ENCODE peak calls at places on chromosome X, in ten cellular contexts. One of them, this sample, is unnamed.

GRCh38 chrX:43862434-43862833 is 19.8 kb downstream of the MAOB start:
- DNase-seq in RWPE2: no peak
- DNase-seq in kidney epithelial cell: no peak
- DNase-seq in tibial artery: no peak
- DNase-seq in lower leg skin: no peak
- DNase-seq in GM12864: no peak
- DNase-seq in K562: no peak
- DNase-seq in astrocyte of the spinal cord: no peak
- DNase-seq in fibroblast of mammary gland: no peak
- DNase-seq in endothelial cell: no peak
- DNase-seq in this sample: no peak

GRCh38 chrX:63656871-63657580 is 128.0 kb downstream of the ARHGEF9 start:
- DNase-seq in GM12864: no peak
- DNase-seq in tibial artery: no peak
- DNase-seq in endothelial cell: no peak
- DNase-seq in lower leg skin: no peak
- DNase-seq in kidney epithelial cell: no peak
- DNase-seq in K562: no peak
- DNase-seq in astrocyte of the spinal cord: peak; percentile 60
- DNase-seq in fibroblast of mammary gland: peak; percentile 72
- DNase-seq in RWPE2: no peak
- DNase-seq in this sample: no peak

GRCh38 chrX:47976254-47977151 is 27.3 kb downstream of the ZNF182 start:
- DNase-seq in tibial artery: no peak
- DNase-seq in RWPE2: no peak
- DNase-seq in astrocyte of the spinal cord: no peak
- DNase-seq in K562: no peak
- DNase-seq in GM12864: no peak
- DNase-seq in kidney epithelial cell: no peak
- DNase-seq in fibroblast of mammary gland: no peak
- DNase-seq in lower leg skin: no peak
- DNase-seq in endothelial cell: no peak
- DNase-seq in this sample: no peak

GRCh38 chrX:107934262-107934661 is 47.9 kb downstream of the TEX13B start:
- DNase-seq in GM12864: no peak
- DNase-seq in K562: no peak
- DNase-seq in RWPE2: no peak
- DNase-seq in fibroblast of mammary gland: no peak
- DNase-seq in astrocyte of the spinal cord: no peak
- DNase-seq in kidney epithelial cell: no peak
- DNase-seq in endothelial cell: no peak
- DNase-seq in tibial artery: no peak
- DNase-seq in lower leg skin: no peak
- DNase-seq in this sample: no peak

GRCh38 chrX:47191331-47191730 is 2.3 kb upstream of the UBA1 start:
- DNase-seq in astrocyte of the spinal cord: no peak
- DNase-seq in GM12864: peak; percentile 51
- DNase-seq in RWPE2: no peak
- DNase-seq in endothelial cell: peak; percentile 6
- DNase-seq in kidney epithelial cell: no peak
- DNase-seq in lower leg skin: no peak
- DNase-seq in fibroblast of mammary gland: peak; percentile 12
- DNase-seq in tibial artery: no peak
- DNase-seq in K562: no peak
- DNase-seq in this sample: no peak

GRCh38 chrX:2385224-2385623 is 115.6 kb downstream of the DHRSX start:
- DNase-seq in endothelial cell: no peak
- DNase-seq in K562: no peak
- DNase-seq in fibroblast of mammary gland: peak; percentile 83
- DNase-seq in kidney epithelial cell: peak; percentile 55
- DNase-seq in RWPE2: no peak
- DNase-seq in astrocyte of the spinal cord: peak; percentile 90
- DNase-seq in tibial artery: no peak
- DNase-seq in GM12864: no peak
- DNase-seq in lower leg skin: no peak
- DNase-seq in this sample: no peak

GRCh38 chrX:34218063-34218462 is 85.9 kb upstream of the FAM47A start:
- DNase-seq in lower leg skin: no peak
- DNase-seq in kidney epithelial cell: no peak
- DNase-seq in GM12864: no peak
- DNase-seq in astrocyte of the spinal cord: no peak
- DNase-seq in K562: no peak
- DNase-seq in tibial artery: no peak
- DNase-seq in endothelial cell: no peak
- DNase-seq in RWPE2: no peak
- DNase-seq in fibroblast of mammary gland: no peak
- DNase-seq in this sample: no peak

GRCh38 chrX:14027511-14028019 is 2.1 kb downstream of the GEMIN8 start:
- DNase-seq in kidney epithelial cell: no peak
- DNase-seq in K562: no peak
- DNase-seq in tibial artery: no peak
- DNase-seq in endothelial cell: no peak
- DNase-seq in RWPE2: no peak
- DNase-seq in astrocyte of the spinal cord: peak; percentile 65
- DNase-seq in GM12864: peak; percentile 46
- DNase-seq in lower leg skin: no peak
- DNase-seq in fibroblast of mammary gland: peak; percentile 96
- DNase-seq in this sample: no peak

GRCh38 chrX:56232221-56233082 is at the start of gene KLF8:
- DNase-seq in tibial artery: peak; percentile 84
- DNase-seq in fibroblast of mammary gland: peak; percentile 15
- DNase-seq in astrocyte of the spinal cord: no peak
- DNase-seq in lower leg skin: peak; percentile 53
- DNase-seq in kidney epithelial cell: no peak
- DNase-seq in endothelial cell: peak; percentile 13
- DNase-seq in K562: peak; percentile 43
- DNase-seq in RWPE2: no peak
- DNase-seq in GM12864: peak; percentile 34
- DNase-seq in this sample: no peak

GRCh38 chrX:11395859-11396258 is 102.6 kb downstream of the AMELX start:
- DNase-seq in tibial artery: no peak
- DNase-seq in kidney epithelial cell: no peak
- DNase-seq in fibroblast of mammary gland: no peak
- DNase-seq in K562: no peak
- DNase-seq in GM12864: no peak
- DNase-seq in endothelial cell: no peak
- DNase-seq in astrocyte of the spinal cord: no peak
- DNase-seq in RWPE2: no peak
- DNase-seq in lower leg skin: no peak
- DNase-seq in this sample: no peak

GRCh38 chrX:84188320-84188834 is 378 bp upstream of the RPS6KA6 start:
- DNase-seq in tibial artery: peak; percentile 70
- DNase-seq in RWPE2: peak; percentile 44
- DNase-seq in astrocyte of the spinal cord: peak; percentile 57
- DNase-seq in K562: no peak
- DNase-seq in fibroblast of mammary gland: peak; percentile 44
- DNase-seq in kidney epithelial cell: peak; percentile 14
- DNase-seq in lower leg skin: no peak
- DNase-seq in endothelial cell: peak; percentile 53
- DNase-seq in GM12864: no peak
- DNase-seq in this sample: peak; percentile 62

GRCh38 chrX:155997436-155997835 is at the start of gene IL9R:
- DNase-seq in endothelial cell: no peak
- DNase-seq in RWPE2: no peak
- DNase-seq in lower leg skin: no peak
- DNase-seq in GM12864: peak; percentile 19
- DNase-seq in kidney epithelial cell: no peak
- DNase-seq in fibroblast of mammary gland: no peak
- DNase-seq in K562: peak; percentile 19
- DNase-seq in astrocyte of the spinal cord: no peak
- DNase-seq in tibial artery: no peak
- DNase-seq in this sample: no peak

GRCh38 chrX:14865201-14865600 is 7.7 kb downstream of the FANCB start:
- DNase-seq in lower leg skin: no peak
- DNase-seq in fibroblast of mammary gland: peak; percentile 7
- DNase-seq in kidney epithelial cell: no peak
- DNase-seq in RWPE2: no peak
- DNase-seq in endothelial cell: no peak
- DNase-seq in GM12864: no peak
- DNase-seq in astrocyte of the spinal cord: peak; percentile 29
- DNase-seq in K562: no peak
- DNase-seq in tibial artery: no peak
- DNase-seq in this sample: no peak

GRCh38 chrX:52422884-52423283 is 54.1 kb downstream of the XAGE2 start:
- DNase-seq in lower leg skin: no peak
- DNase-seq in endothelial cell: no peak
- DNase-seq in fibroblast of mammary gland: peak; percentile 78
- DNase-seq in GM12864: no peak
- DNase-seq in RWPE2: no peak
- DNase-seq in tibial artery: no peak
- DNase-seq in astrocyte of the spinal cord: peak; percentile 59
- DNase-seq in K562: no peak
- DNase-seq in kidney epithelial cell: no peak
- DNase-seq in this sample: no peak

GRCh38 chrX:123267220-123267619 is 83.1 kb downstream of the GRIA3 start:
- DNase-seq in astrocyte of the spinal cord: peak; percentile 40
- DNase-seq in kidney epithelial cell: no peak
- DNase-seq in endothelial cell: no peak
- DNase-seq in RWPE2: no peak
- DNase-seq in lower leg skin: no peak
- DNase-seq in GM12864: no peak
- DNase-seq in tibial artery: no peak
- DNase-seq in fibroblast of mammary gland: peak; percentile 70
- DNase-seq in K562: no peak
- DNase-seq in this sample: no peak

GRCh38 chrX:10017866-10018265 is 50.7 kb downstream of the CLDN34 start:
- DNase-seq in RWPE2: no peak
- DNase-seq in lower leg skin: no peak
- DNase-seq in K562: no peak
- DNase-seq in kidney epithelial cell: peak; percentile 75
- DNase-seq in tibial artery: no peak
- DNase-seq in fibroblast of mammary gland: peak; percentile 42
- DNase-seq in astrocyte of the spinal cord: peak; percentile 76
- DNase-seq in GM12864: no peak
- DNase-seq in endothelial cell: no peak
- DNase-seq in this sample: no peak

GRCh38 chrX:145861818-145862217 is 44.2 kb downstream of the SLITRK2 start:
- DNase-seq in K562: no peak
- DNase-seq in fibroblast of mammary gland: no peak
- DNase-seq in kidney epithelial cell: no peak
- DNase-seq in GM12864: no peak
- DNase-seq in RWPE2: no peak
- DNase-seq in tibial artery: no peak
- DNase-seq in lower leg skin: no peak
- DNase-seq in astrocyte of the spinal cord: no peak
- DNase-seq in endothelial cell: no peak
- DNase-seq in this sample: no peak

GRCh38 chrX:145865082-145865481 is 47.5 kb downstream of the SLITRK2 start:
- DNase-seq in lower leg skin: no peak
- DNase-seq in GM12864: no peak
- DNase-seq in astrocyte of the spinal cord: no peak
- DNase-seq in kidney epithelial cell: peak; percentile 4
- DNase-seq in RWPE2: no peak
- DNase-seq in tibial artery: no peak
- DNase-seq in fibroblast of mammary gland: no peak
- DNase-seq in endothelial cell: no peak
- DNase-seq in K562: no peak
- DNase-seq in this sample: no peak
- TF ChIP-seq CTCF in lower leg skin: no peak
- TF ChIP-seq CTCF in GM12864: no peak
- TF ChIP-seq CTCF in astrocyte of the spinal cord: no peak
- TF ChIP-seq CTCF in kidney epithelial cell: no peak
- TF ChIP-seq CTCF in RWPE2: no peak
- TF ChIP-seq CTCF in tibial artery: no peak
- TF ChIP-seq CTCF in fibroblast of mammary gland: no peak
- TF ChIP-seq CTCF in endothelial cell: no peak
- TF ChIP-seq CTCF in K562: no peak
- TF ChIP-seq CTCF in this sample: no peak

DNA sequence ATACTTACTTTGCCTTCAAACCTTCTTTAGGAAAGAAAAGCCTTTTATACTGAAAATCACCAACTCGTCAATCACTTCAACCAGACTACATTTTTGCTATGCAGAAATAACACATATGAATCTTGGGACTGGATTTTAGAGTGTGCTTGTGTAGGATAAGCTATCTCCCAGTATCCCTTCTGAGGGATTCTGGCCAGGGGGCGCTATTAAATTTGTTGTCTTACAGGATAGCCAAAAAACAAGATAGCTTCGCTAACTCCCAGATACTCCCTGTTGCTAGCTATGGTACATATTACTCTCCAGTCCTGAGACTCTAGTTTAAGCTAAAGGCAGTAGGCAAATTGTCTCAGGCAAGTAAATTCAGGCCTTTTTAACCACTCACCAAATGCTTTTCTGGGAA is 167.2 kb downstream of the LHFPL1 start:
- DNase-seq in K562: no peak
- DNase-seq in kidney epithelial cell: no peak
- DNase-seq in fibroblast of mammary gland: no peak
- DNase-seq in astrocyte of the spinal cord: no peak
- DNase-seq in GM12864: no peak
- DNase-seq in tibial artery: no peak
- DNase-seq in RWPE2: no peak
- DNase-seq in endothelial cell: no peak
- DNase-seq in lower leg skin: no peak
- DNase-seq in this sample: no peak
- TF ChIP-seq CTCF in K562: no peak
- TF ChIP-seq CTCF in kidney epithelial cell: no peak
- TF ChIP-seq CTCF in fibroblast of mammary gland: no peak
- TF ChIP-seq CTCF in astrocyte of the spinal cord: no peak
- TF ChIP-seq CTCF in GM12864: no peak
- TF ChIP-seq CTCF in tibial artery: no peak
- TF ChIP-seq CTCF in RWPE2: no peak
- TF ChIP-seq CTCF in endothelial cell: no peak
- TF ChIP-seq CTCF in lower leg skin: no peak
- TF ChIP-seq CTCF in this sample: no peak

GRCh38 chrX:18676470-18676869 is 4.6 kb upstream of the RS1 start:
- DNase-seq in astrocyte of the spinal cord: no peak
- DNase-seq in K562: peak; percentile 45
- DNase-seq in GM12864: no peak
- DNase-seq in fibroblast of mammary gland: peak; percentile 20
- DNase-seq in endothelial cell: peak; percentile 28
- DNase-seq in tibial artery: no peak
- DNase-seq in lower leg skin: no peak
- DNase-seq in RWPE2: no peak
- DNase-seq in kidney epithelial cell: no peak
- DNase-seq in this sample: no peak
- TF ChIP-seq CTCF in astrocyte of the spinal cord: peak; percentile 28
- TF ChIP-seq CTCF in K562: peak; percentile 42
- TF ChIP-seq CTCF in GM12864: no peak
- TF ChIP-seq CTCF in fibroblast of mammary gland: peak; percentile 36
- TF ChIP-seq CTCF in endothelial cell: peak; percentile 27
- TF ChIP-seq CTCF in tibial artery: no peak
- TF ChIP-seq CTCF in lower leg skin: no peak
- TF ChIP-seq CTCF in RWPE2: peak; percentile 22
- TF ChIP-seq CTCF in kidney epithelial cell: peak; percentile 34
- TF ChIP-seq CTCF in this sample: peak; percentile 29

GRCh38 chrX:129655547-129656248 is 942 bp upstream of the APLN start:
- DNase-seq in GM12864: no peak
- DNase-seq in K562: no peak
- DNase-seq in kidney epithelial cell: no peak
- DNase-seq in astrocyte of the spinal cord: no peak
- DNase-seq in lower leg skin: no peak
- DNase-seq in tibial artery: no peak
- DNase-seq in endothelial cell: no peak
- DNase-seq in fibroblast of mammary gland: no peak
- DNase-seq in RWPE2: no peak
- DNase-seq in this sample: no peak
- TF ChIP-seq CTCF in GM12864: peak; percentile 20
- TF ChIP-seq CTCF in K562: peak; percentile 17
- TF ChIP-seq CTCF in kidney epithelial cell: no peak
- TF ChIP-seq CTCF in astrocyte of the spinal cord: no peak
- TF ChIP-seq CTCF in lower leg skin: no peak
- TF ChIP-seq CTCF in tibial artery: no peak
- TF ChIP-seq CTCF in endothelial cell: no peak
- TF ChIP-seq CTCF in fibroblast of mammary gland: no peak
- TF ChIP-seq CTCF in RWPE2: peak; percentile 45
- TF ChIP-seq CTCF in this sample: no peak

This sample was measured in mesothelial cell of epicardium.